ENCODE peak calls at places on chromosomes 2 and 18, in four cellular contexts. D is GM23248, B is cardiac muscle cell, F is HCT116. C is an unnamed sample. For H3K4me1, the result is how much of the 10 kb centered on the place peaks cover.

GRCh38 chr18:26631135-26631534 is 82.8 kb upstream of the KCTD1 start:
- DNase-seq in D (no peak), B (no peak), F (no peak), C (no peak)

GRCh38 chr2:135875491-135876065 is 665 bp downstream of the MCM6 start:
- DNase-seq in D (peak), B (peak), F (no peak), C (peak)

GRCh38 chr2:56017784-56018183 is 94.2 kb upstream of the EFEMP1 start:
- DNase-seq in D (no peak), B (no peak), F (no peak), C (no peak)

GRCh38 chr2:108571262-108571661 is 37.0 kb downstream of the LIMS1 start:
- DNase-seq in D (no peak), B (no peak), F (no peak), C (no peak)

GRCh38 chr2:23944527-23944926 is 4.3 kb downstream of the UBXN2A start:
- DNase-seq in D (no peak), B (no peak), F (no peak), C (no peak)

GRCh38 chr2:158493458-158493857 is 36.7 kb downstream of the PKP4 start:
- DNase-seq in D (no peak), B (peak), F (no peak), C (no peak)

GRCh38 chr2:111216811-111217652 is 96.3 kb downstream of the BCL2L11 start:
- DNase-seq in D (no peak), B (no peak), F (no peak), C (no peak)

GRCh38 chr2:40725950-40726349 is 274.1 kb upstream of the SLC8A1 start:
- DNase-seq in D (no peak), B (no peak), F (no peak), C (no peak)

GRCh38 chr18:40821596-40822243 is 1133.3 kb upstream of the PIK3C3 start:
- DNase-seq in D (no peak), B (no peak), F (no peak), C (no peak)

GRCh38 chr18:12038082-12038660 is 55.5 kb upstream of the ANKRD62 start:
- DNase-seq in D (peak), B (no peak), F (no peak), C (no peak)

GRCh38 chr2:127176371-127177311 is 43.5 kb downstream of the CYP27C1 start:
- DNase-seq in D (peak), B (no peak), F (no peak), C (no peak)

GRCh38 chr2:23412556-23413155 is 27.7 kb downstream of the KLHL29 start:
- DNase-seq in D (peak), B (no peak), F (no peak), C (no peak)

GRCh38 chr2:215435261-215435808 is 533 bp downstream of the FN1 start:
- DNase-seq in D (peak), B (peak), F (no peak), C (no peak)

GRCh38 chr18:73007195-73007934 is 139.6 kb upstream of the NETO1 start:
- DNase-seq in D (no peak), B (no peak), F (no peak), C (no peak)

GRCh38 chr2:130915149-130915548 is 78.4 kb downstream of the ARHGEF4 start:
- DNase-seq in D (no peak), B (no peak), F (no peak), C (no peak)

GRCh38 chr2:10170256-10170655 is 47.7 kb downstream of the RRM2 start:
- DNase-seq in D (peak), B (no peak), F (no peak), C (no peak)
- H3K4me3 ChIP-seq in D (no peak), B (no peak), F (no peak), C (no peak)

GRCh38 chr2:54526226-54526879 is 70.2 kb downstream of the SPTBN1 start:
- DNase-seq in D (no peak), B (no peak), F (no peak), C (no peak)
- H3K27ac ChIP-seq in D (no peak), B (peak), F (no peak), C (no peak)

GRCh38 chr18:7808054-7808453 is 240.9 kb downstream of the PTPRM start:
- DNase-seq in D (no peak), B (no peak), F (no peak), C (no peak)
- H3K4me1 ChIP-seq in D (under half), B (under half), F (under half), C (under half)

GRCh38 chr2:238868616-238869292 is 20.9 kb downstream of the TWIST2 start:
- DNase-seq in D (peak), B (no peak), F (no peak), C (no peak)
- H3K4me3 ChIP-seq in D (peak), B (no peak), F (no peak), C (no peak)

GRCh38 chr2:27094353-27094984 is 7.9 kb downstream of the KHK start:
- DNase-seq in D (no peak), B (no peak), F (no peak), C (no peak)

GRCh38 chr2:27092696-27093429 is 6.3 kb downstream of the KHK start:
- DNase-seq in D (peak), B (no peak), F (no peak), C (no peak)

GRCh38 chr2:27095427-27095744 is 8.8 kb downstream of the KHK start:
- DNase-seq in D (no peak), B (no peak), F (no peak), C (no peak)

GRCh38 chr2:27091746-27092695 is 5.4 kb downstream of the KHK start:
- DNase-seq in D (no peak), B (no peak), F (no peak), C (no peak)

DNA sequence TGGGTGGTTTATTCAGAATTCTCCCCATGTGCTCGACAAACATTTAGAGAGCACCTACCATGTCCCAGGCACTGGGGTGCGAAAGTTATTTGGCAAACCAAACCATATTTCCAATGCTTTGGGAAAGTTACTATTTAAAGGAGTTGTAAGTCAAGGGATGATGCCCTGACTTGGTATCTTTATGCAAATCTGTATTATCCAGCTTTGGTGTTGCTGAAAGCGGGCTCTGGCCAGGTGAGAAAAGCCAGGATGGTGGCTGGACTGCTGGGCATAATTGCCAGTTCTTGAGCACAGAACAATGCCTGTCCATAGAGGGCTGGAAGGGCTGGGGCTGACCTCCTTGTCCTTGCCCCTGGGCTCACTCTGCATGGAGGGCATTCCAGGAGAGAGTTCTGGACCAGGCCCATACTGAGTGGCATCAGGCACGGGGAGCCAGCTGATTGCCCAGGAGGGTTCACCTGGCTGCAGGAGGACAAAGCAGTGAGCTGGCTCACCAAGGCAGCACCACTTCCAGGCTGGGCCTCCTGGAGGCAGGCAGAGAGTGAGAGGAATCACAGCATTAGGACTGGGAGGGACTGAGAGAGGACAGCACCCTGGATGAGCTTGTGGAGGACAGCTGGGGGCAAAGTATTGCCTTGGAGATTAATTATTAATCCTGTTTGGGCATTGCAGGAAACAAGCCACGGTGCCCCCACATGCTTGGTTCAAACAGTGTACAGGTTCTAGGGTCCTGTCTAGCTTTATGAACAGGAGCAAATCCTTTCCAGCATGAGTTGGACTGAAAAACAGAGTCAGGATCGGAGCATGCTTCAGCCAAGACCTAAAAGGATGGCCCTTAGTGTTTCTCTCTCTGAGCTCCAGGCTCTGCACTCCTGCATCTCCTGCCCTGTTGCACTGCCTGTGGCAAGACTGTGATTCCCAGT is 7.1 kb downstream of the KHK start:
- DNase-seq in D (no peak), B (no peak), F (no peak), C (no peak)
- H3K27ac ChIP-seq in D (no peak), B (no peak), F (no peak), C (no peak)

C was measured in CD4-positive, CD25-positive, alpha-beta regulatory T cell.